ENCODE peak calls at places on chromosome 18, in four cellular contexts. One of them, this sample, is unnamed.

GRCh38 chr18:9649164-9649540 is 34.8 kb upstream of the PPP4R1 start:
- DNase-seq in right lobe of liver: no peak
- DNase-seq in bronchial epithelial cell: no peak
- DNase-seq in fibroblast of mammary gland: no peak
- DNase-seq in this sample: peak

GRCh38 chr18:79579807-79580480 is 99.7 kb upstream of the CTDP1 start:
- DNase-seq in right lobe of liver: peak
- DNase-seq in bronchial epithelial cell: no peak
- DNase-seq in fibroblast of mammary gland: no peak
- DNase-seq in this sample: no peak

GRCh38 chr18:47883771-47884413 is 46.6 kb downstream of the SMAD2 start:
- DNase-seq in right lobe of liver: no peak
- DNase-seq in bronchial epithelial cell: peak
- DNase-seq in fibroblast of mammary gland: peak
- DNase-seq in this sample: peak

GRCh38 chr18:59249186-59249774 is 24.0 kb downstream of the RAX start:
- DNase-seq in right lobe of liver: no peak
- DNase-seq in bronchial epithelial cell: peak
- DNase-seq in fibroblast of mammary gland: peak
- DNase-seq in this sample: peak

GRCh38 chr18:45171575-45172225 is 443.6 kb upstream of the SLC14A2 start:
- DNase-seq in right lobe of liver: no peak
- DNase-seq in bronchial epithelial cell: no peak
- DNase-seq in fibroblast of mammary gland: peak
- DNase-seq in this sample: peak

GRCh38 chr18:26656401-26656943 is 108.1 kb upstream of the KCTD1 start:
- DNase-seq in right lobe of liver: peak
- DNase-seq in bronchial epithelial cell: no peak
- DNase-seq in fibroblast of mammary gland: no peak
- DNase-seq in this sample: no peak

GRCh38 chr18:62631173-62631572 is 84.2 kb upstream of the PHLPP1 start:
- DNase-seq in right lobe of liver: no peak
- DNase-seq in bronchial epithelial cell: no peak
- DNase-seq in fibroblast of mammary gland: peak
- DNase-seq in this sample: no peak

GRCh38 chr18:13221821-13222220 is 3.3 kb downstream of the LDLRAD4 start:
- DNase-seq in right lobe of liver: no peak
- DNase-seq in bronchial epithelial cell: no peak
- DNase-seq in fibroblast of mammary gland: no peak
- DNase-seq in this sample: peak

GRCh38 chr18:61666876-61667590 is 225.8 kb downstream of the RNF152 start:
- DNase-seq in right lobe of liver: no peak
- DNase-seq in bronchial epithelial cell: no peak
- DNase-seq in fibroblast of mammary gland: no peak
- DNase-seq in this sample: no peak

DNA sequence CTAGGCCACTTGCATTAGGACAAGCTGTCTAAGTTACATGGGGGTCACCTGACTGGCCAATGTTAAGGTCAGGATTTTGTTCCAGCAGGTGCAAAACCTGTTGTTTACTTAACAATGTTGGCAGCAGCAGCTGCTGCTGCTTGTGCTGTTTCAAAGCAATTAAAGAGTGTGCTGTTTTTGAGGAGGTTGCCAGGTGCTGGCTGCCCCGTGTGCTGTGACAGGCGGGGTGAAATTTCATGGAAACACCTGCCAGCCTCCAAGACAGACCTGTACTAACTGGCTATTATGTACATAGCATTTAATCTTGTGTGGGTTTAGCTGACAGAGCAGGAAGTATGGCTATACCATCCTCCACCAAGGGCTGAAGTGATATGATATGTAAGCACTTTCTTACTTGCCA is 224.9 kb downstream of the ASXL3 start:
- DNase-seq in right lobe of liver: no peak
- DNase-seq in bronchial epithelial cell: peak
- DNase-seq in fibroblast of mammary gland: no peak
- DNase-seq in this sample: no peak
- H3K4me3 ChIP-seq in right lobe of liver: no peak
- H3K4me3 ChIP-seq in bronchial epithelial cell: no peak
- H3K4me3 ChIP-seq in fibroblast of mammary gland: no peak
- H3K4me3 ChIP-seq in this sample: no peak

GRCh38 chr18:74499633-74500032 is 3.5 kb downstream of the CNDP2 start:
- DNase-seq in right lobe of liver: peak
- DNase-seq in bronchial epithelial cell: peak
- DNase-seq in fibroblast of mammary gland: peak
- DNase-seq in this sample: peak
- H3K4me3 ChIP-seq in right lobe of liver: peak
- H3K4me3 ChIP-seq in bronchial epithelial cell: peak
- H3K4me3 ChIP-seq in fibroblast of mammary gland: peak
- H3K4me3 ChIP-seq in this sample: peak

GRCh38 chr18:76450912-76451421 is 44.1 kb downstream of the ZNF516 start:
- DNase-seq in right lobe of liver: peak
- DNase-seq in bronchial epithelial cell: peak
- DNase-seq in fibroblast of mammary gland: peak
- DNase-seq in this sample: peak

GRCh38 chr18:76450452-76450851 is 44.6 kb downstream of the ZNF516 start:
- DNase-seq in right lobe of liver: no peak
- DNase-seq in bronchial epithelial cell: no peak
- DNase-seq in fibroblast of mammary gland: peak
- DNase-seq in this sample: peak

GRCh38 chr18:76453057-76453561 is 41.9 kb downstream of the ZNF516 start:
- DNase-seq in right lobe of liver: no peak
- DNase-seq in bronchial epithelial cell: no peak
- DNase-seq in fibroblast of mammary gland: no peak
- DNase-seq in this sample: no peak

GRCh38 chr18:76452357-76452756 is 42.7 kb downstream of the ZNF516 start:
- DNase-seq in right lobe of liver: no peak
- DNase-seq in bronchial epithelial cell: no peak
- DNase-seq in fibroblast of mammary gland: peak
- DNase-seq in this sample: no peak

GRCh38 chr18:76451475-76452331 is 43.3 kb downstream of the ZNF516 start:
- DNase-seq in right lobe of liver: no peak
- DNase-seq in bronchial epithelial cell: no peak
- DNase-seq in fibroblast of mammary gland: peak
- DNase-seq in this sample: no peak
- H3K4me3 ChIP-seq in right lobe of liver: peak
- H3K4me3 ChIP-seq in bronchial epithelial cell: peak
- H3K4me3 ChIP-seq in fibroblast of mammary gland: peak
- H3K4me3 ChIP-seq in this sample: peak

GRCh38 chr18:6708880-6709279 is 20.6 kb upstream of the ARHGAP28 start:
- DNase-seq in right lobe of liver: no peak
- DNase-seq in bronchial epithelial cell: no peak
- DNase-seq in fibroblast of mammary gland: no peak
- DNase-seq in this sample: no peak
- H3K4me3 ChIP-seq in right lobe of liver: no peak
- H3K4me3 ChIP-seq in bronchial epithelial cell: no peak
- H3K4me3 ChIP-seq in fibroblast of mammary gland: no peak
- H3K4me3 ChIP-seq in this sample: no peak

GRCh38 chr18:36066001-36066400 is 1.4 kb downstream of the RPRD1A start:
- DNase-seq in right lobe of liver: no peak
- DNase-seq in bronchial epithelial cell: peak
- DNase-seq in fibroblast of mammary gland: peak
- DNase-seq in this sample: peak
- H3K4me3 ChIP-seq in right lobe of liver: peak
- H3K4me3 ChIP-seq in bronchial epithelial cell: peak
- H3K4me3 ChIP-seq in fibroblast of mammary gland: peak
- H3K4me3 ChIP-seq in this sample: peak

GRCh38 chr18:50310080-50310479 is 22.6 kb upstream of the CXXC1 start:
- DNase-seq in right lobe of liver: no peak
- DNase-seq in bronchial epithelial cell: no peak
- DNase-seq in fibroblast of mammary gland: no peak
- DNase-seq in this sample: no peak
- H3K4me3 ChIP-seq in right lobe of liver: no peak
- H3K4me3 ChIP-seq in bronchial epithelial cell: no peak
- H3K4me3 ChIP-seq in fibroblast of mammary gland: no peak
- H3K4me3 ChIP-seq in this sample: no peak

DNA sequence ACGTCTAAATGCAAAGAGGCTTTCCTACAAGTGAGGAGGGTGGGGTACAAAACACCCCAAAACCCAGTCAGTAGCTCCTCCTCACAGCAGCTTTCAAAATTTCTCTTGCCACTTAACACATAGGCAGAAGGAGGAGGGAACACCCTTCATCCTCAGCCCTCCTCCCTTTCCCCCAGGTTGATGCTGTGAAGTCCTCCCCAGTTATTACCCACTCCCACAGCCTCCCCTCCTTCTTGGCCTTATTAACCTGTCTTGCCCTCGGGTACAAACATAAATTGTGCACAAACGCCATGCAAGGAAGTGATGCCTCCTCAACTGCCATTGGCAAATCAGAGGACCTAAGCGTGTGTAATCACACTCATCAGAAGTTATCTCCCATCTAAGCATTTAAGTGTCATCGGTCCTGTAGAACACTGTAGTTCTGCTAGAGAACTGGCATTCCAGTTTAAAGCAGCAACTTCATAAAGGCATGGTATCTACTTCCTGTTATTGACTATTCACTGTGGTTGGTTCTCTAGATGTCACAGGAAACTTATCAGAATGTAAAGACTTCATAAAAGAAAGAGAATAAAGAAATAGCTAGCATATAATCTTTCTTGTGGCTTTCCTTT is at the start of gene DSC1:
- DNase-seq in right lobe of liver: no peak
- DNase-seq in bronchial epithelial cell: no peak
- DNase-seq in fibroblast of mammary gland: no peak
- DNase-seq in this sample: no peak
- H3K4me3 ChIP-seq in right lobe of liver: no peak
- H3K4me3 ChIP-seq in bronchial epithelial cell: no peak
- H3K4me3 ChIP-seq in fibroblast of mammary gland: no peak
- H3K4me3 ChIP-seq in this sample: no peak

GRCh38 chr18:31099490-31100230 is 2.6 kb downstream of the DSC2 start:
- DNase-seq in right lobe of liver: no peak
- DNase-seq in bronchial epithelial cell: no peak
- DNase-seq in fibroblast of mammary gland: no peak
- DNase-seq in this sample: no peak
- H3K4me3 ChIP-seq in right lobe of liver: no peak
- H3K4me3 ChIP-seq in bronchial epithelial cell: peak
- H3K4me3 ChIP-seq in fibroblast of mammary gland: no peak
- H3K4me3 ChIP-seq in this sample: no peak

This sample was measured in fibroblast of the aortic adventitia.